ENCODE peak calls at places on chromosomes 4 and X, in six cellular contexts. One of them, this sample, is unnamed. For H3K9me3, the result is how much of the 10 kb centered on the place peaks cover.

GRCh38 chrX:136214551-136214950 is 36.6 kb downstream of the MAP7D3 start:
- DNase-seq in body of pancreas: no peak
- DNase-seq in lower lobe of right lung: no peak
- DNase-seq in OCI-LY7: no peak
- DNase-seq in A549: no peak
- DNase-seq in transverse colon: no peak
- DNase-seq in this sample: no peak

GRCh38 chr4:14289708-14290107 is 662.2 kb upstream of the BOD1L1 start:
- DNase-seq in body of pancreas: no peak
- DNase-seq in lower lobe of right lung: no peak
- DNase-seq in OCI-LY7: no peak
- DNase-seq in A549: no peak
- DNase-seq in transverse colon: no peak
- DNase-seq in this sample: no peak

GRCh38 chr4:1409079-1409805 is 3.0 kb upstream of the NKX1-1 start:
- DNase-seq in body of pancreas: no peak
- DNase-seq in lower lobe of right lung: peak
- DNase-seq in OCI-LY7: no peak
- DNase-seq in A549: no peak
- DNase-seq in transverse colon: no peak
- DNase-seq in this sample: no peak

GRCh38 chrX:132023896-132024386 is 839 bp downstream of the STK26 start:
- DNase-seq in body of pancreas: no peak
- DNase-seq in lower lobe of right lung: peak
- DNase-seq in OCI-LY7: peak
- DNase-seq in A549: peak
- DNase-seq in transverse colon: no peak
- DNase-seq in this sample: no peak

GRCh38 chrX:134186362-134187121 is 50.4 kb upstream of the CCDC160 start:
- DNase-seq in body of pancreas: no peak
- DNase-seq in lower lobe of right lung: no peak
- DNase-seq in OCI-LY7: no peak
- DNase-seq in A549: no peak
- DNase-seq in transverse colon: peak
- DNase-seq in this sample: no peak

GRCh38 chr4:7194251-7195137 is 2.2 kb downstream of the SORCS2 start:
- DNase-seq in body of pancreas: no peak
- DNase-seq in lower lobe of right lung: peak
- DNase-seq in OCI-LY7: peak
- DNase-seq in A549: peak
- DNase-seq in transverse colon: no peak
- DNase-seq in this sample: peak

GRCh38 chr4:182918791-182919302 is 1.7 kb upstream of the DCTD start:
- DNase-seq in body of pancreas: no peak
- DNase-seq in lower lobe of right lung: no peak
- DNase-seq in OCI-LY7: peak
- DNase-seq in A549: no peak
- DNase-seq in transverse colon: no peak
- DNase-seq in this sample: no peak

GRCh38 chr4:101953949-101954348 is 163.4 kb downstream of the BANK1 start:
- DNase-seq in body of pancreas: no peak
- DNase-seq in lower lobe of right lung: no peak
- DNase-seq in OCI-LY7: no peak
- DNase-seq in A549: peak
- DNase-seq in transverse colon: no peak
- DNase-seq in this sample: no peak

GRCh38 chr4:129852434-129852833 is 756.5 kb downstream of the C4orf33 start:
- DNase-seq in body of pancreas: no peak
- DNase-seq in lower lobe of right lung: no peak
- DNase-seq in OCI-LY7: no peak
- DNase-seq in A549: no peak
- DNase-seq in transverse colon: no peak
- DNase-seq in this sample: no peak

GRCh38 chr4:188147776-188148175 is 8.5 kb downstream of the TRIML1 start:
- DNase-seq in body of pancreas: no peak
- DNase-seq in lower lobe of right lung: no peak
- DNase-seq in OCI-LY7: no peak
- DNase-seq in A549: no peak
- DNase-seq in transverse colon: no peak
- DNase-seq in this sample: no peak

GRCh38 chr4:41142356-41142755 is 72.0 kb downstream of the APBB2 start:
- DNase-seq in body of pancreas: no peak
- DNase-seq in lower lobe of right lung: no peak
- DNase-seq in OCI-LY7: no peak
- DNase-seq in A549: no peak
- DNase-seq in transverse colon: no peak
- DNase-seq in this sample: no peak

GRCh38 chr4:54745031-54745770 is 87.4 kb downstream of the KIT start:
- DNase-seq in body of pancreas: no peak
- DNase-seq in lower lobe of right lung: no peak
- DNase-seq in OCI-LY7: no peak
- DNase-seq in A549: no peak
- DNase-seq in transverse colon: no peak
- DNase-seq in this sample: no peak

GRCh38 chr4:184193556-184194525 is 23.8 kb downstream of the ENPP6 start:
- DNase-seq in body of pancreas: no peak
- DNase-seq in lower lobe of right lung: no peak
- DNase-seq in OCI-LY7: no peak
- DNase-seq in A549: no peak
- DNase-seq in transverse colon: no peak
- DNase-seq in this sample: no peak

GRCh38 chr4:81504685-81505598 is 33.2 kb upstream of the RASGEF1B start:
- DNase-seq in body of pancreas: peak
- DNase-seq in lower lobe of right lung: peak
- DNase-seq in OCI-LY7: peak
- DNase-seq in A549: no peak
- DNase-seq in transverse colon: peak
- DNase-seq in this sample: peak

GRCh38 chrX:149881081-149881711 is at the start of gene MAGEA8:
- DNase-seq in body of pancreas: no peak
- DNase-seq in lower lobe of right lung: no peak
- DNase-seq in OCI-LY7: no peak
- DNase-seq in A549: no peak
- DNase-seq in transverse colon: no peak
- DNase-seq in this sample: peak

DNA sequence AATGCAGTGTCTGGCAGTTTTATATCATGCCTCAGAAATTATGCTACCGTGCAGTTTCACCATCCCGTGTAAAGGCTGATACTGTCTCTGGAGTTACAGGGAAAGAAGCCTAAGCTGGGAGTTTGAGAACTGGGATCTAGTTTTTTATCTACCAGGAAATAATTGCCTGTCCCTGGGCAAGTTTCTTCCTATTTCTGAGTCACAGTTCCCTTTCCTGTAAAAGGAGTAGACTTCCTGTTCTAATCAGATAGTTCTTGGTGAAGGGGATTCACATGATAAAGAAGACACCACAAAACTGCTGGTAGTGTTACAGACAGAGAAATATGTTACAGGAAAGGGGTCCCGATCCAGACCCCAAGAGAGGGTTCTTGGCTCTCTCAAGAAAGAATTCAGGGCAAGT is 17.1 kb downstream of the HERC3 start:
- DNase-seq in body of pancreas: no peak
- DNase-seq in lower lobe of right lung: no peak
- DNase-seq in OCI-LY7: no peak
- DNase-seq in A549: no peak
- DNase-seq in transverse colon: no peak
- DNase-seq in this sample: no peak
- TF ChIP-seq CTCF in body of pancreas: no peak
- TF ChIP-seq CTCF in lower lobe of right lung: no peak
- TF ChIP-seq CTCF in OCI-LY7: no peak
- TF ChIP-seq CTCF in A549: no peak
- TF ChIP-seq CTCF in transverse colon: no peak
- TF ChIP-seq CTCF in this sample: no peak

GRCh38 chr4:2591189-2591588 is 54.7 kb downstream of the FAM193A start:
- DNase-seq in body of pancreas: no peak
- DNase-seq in lower lobe of right lung: no peak
- DNase-seq in OCI-LY7: no peak
- DNase-seq in A549: no peak
- DNase-seq in transverse colon: no peak
- DNase-seq in this sample: peak

GRCh38 chr4:2583517-2583916 is 47.1 kb downstream of the FAM193A start:
- DNase-seq in body of pancreas: no peak
- DNase-seq in lower lobe of right lung: no peak
- DNase-seq in OCI-LY7: no peak
- DNase-seq in A549: peak
- DNase-seq in transverse colon: no peak
- DNase-seq in this sample: no peak

GRCh38 chr4:2588259-2588658 is 51.8 kb downstream of the FAM193A start:
- DNase-seq in body of pancreas: no peak
- DNase-seq in lower lobe of right lung: no peak
- DNase-seq in OCI-LY7: no peak
- DNase-seq in A549: no peak
- DNase-seq in transverse colon: no peak
- DNase-seq in this sample: no peak

GRCh38 chr4:2586502-2586901 is 50.1 kb downstream of the FAM193A start:
- DNase-seq in body of pancreas: no peak
- DNase-seq in lower lobe of right lung: no peak
- DNase-seq in OCI-LY7: no peak
- DNase-seq in A549: no peak
- DNase-seq in transverse colon: no peak
- DNase-seq in this sample: no peak

GRCh38 chr4:2587215-2587823 is 50.9 kb downstream of the FAM193A start:
- DNase-seq in body of pancreas: no peak
- DNase-seq in lower lobe of right lung: no peak
- DNase-seq in OCI-LY7: no peak
- DNase-seq in A549: no peak
- DNase-seq in transverse colon: no peak
- DNase-seq in this sample: no peak
- H3K4me3 ChIP-seq in body of pancreas: no peak
- H3K4me3 ChIP-seq in lower lobe of right lung: no peak
- H3K4me3 ChIP-seq in OCI-LY7: no peak
- H3K4me3 ChIP-seq in A549: no peak
- H3K4me3 ChIP-seq in transverse colon: no peak
- H3K4me3 ChIP-seq in this sample: no peak

GRCh38 chrX:145727476-145727875 is 90.2 kb upstream of the SLITRK2 start:
- DNase-seq in body of pancreas: no peak
- DNase-seq in lower lobe of right lung: no peak
- DNase-seq in OCI-LY7: no peak
- DNase-seq in A549: no peak
- DNase-seq in transverse colon: no peak
- DNase-seq in this sample: no peak
- H3K9me3 ChIP-seq in body of pancreas: under half
- H3K9me3 ChIP-seq in lower lobe of right lung: under half
- H3K9me3 ChIP-seq in OCI-LY7: under half
- H3K9me3 ChIP-seq in A549: under half
- H3K9me3 ChIP-seq in transverse colon: under half
- H3K9me3 ChIP-seq in this sample: under half

GRCh38 chr4:64747919-64748715 is 338.9 kb upstream of the TECRL start:
- DNase-seq in body of pancreas: no peak
- DNase-seq in lower lobe of right lung: no peak
- DNase-seq in OCI-LY7: no peak
- DNase-seq in A549: no peak
- DNase-seq in transverse colon: no peak
- DNase-seq in this sample: no peak
- TF ChIP-seq CTCF in body of pancreas: no peak
- TF ChIP-seq CTCF in lower lobe of right lung: no peak
- TF ChIP-seq CTCF in OCI-LY7: no peak
- TF ChIP-seq CTCF in A549: no peak
- TF ChIP-seq CTCF in transverse colon: no peak
- TF ChIP-seq CTCF in this sample: no peak

GRCh38 chr4:143424276-143424675 is 87.6 kb downstream of the GAB1 start:
- DNase-seq in body of pancreas: no peak
- DNase-seq in lower lobe of right lung: no peak
- DNase-seq in OCI-LY7: no peak
- DNase-seq in A549: no peak
- DNase-seq in transverse colon: no peak
- DNase-seq in this sample: no peak
- H3K4me3 ChIP-seq in body of pancreas: no peak
- H3K4me3 ChIP-seq in lower lobe of right lung: no peak
- H3K4me3 ChIP-seq in OCI-LY7: no peak
- H3K4me3 ChIP-seq in A549: no peak
- H3K4me3 ChIP-seq in transverse colon: no peak
- H3K4me3 ChIP-seq in this sample: no peak

This sample was measured in WERI-Rb-1.